ENCODE peak calls at places on chromosomes 12 and 14, in six cellular contexts. X, W, L, Q, I and S are unnamed samples.

GRCh38 chr12:71684081-71684480 is 1.8 kb upstream of the TMEM19 start:
- DNase-seq in W (no peak), X (no peak), Q (no peak), I (no peak), L (no peak), S (no peak)

GRCh38 chr12:2640709-2641108 is 154.1 kb upstream of the FKBP4 start:
- DNase-seq in L (peak), X (peak), Q (peak), W (no peak), I (peak), S (peak)

GRCh38 chr12:1830981-1831930 is 10.9 kb downstream of the LRTM2 start:
- DNase-seq in I (peak), L (peak), Q (no peak), X (no peak), W (peak), S (peak)

GRCh38 chr12:92107621-92108131 is 38.0 kb downstream of the BTG1 start:
- DNase-seq in L (no peak), Q (no peak), I (no peak), W (no peak), X (no peak), S (peak)

GRCh38 chr12:9364224-9365176 is 156.3 kb upstream of the PZP start:
- DNase-seq in I (peak), X (peak), W (no peak), Q (no peak), L (peak), S (no peak)

GRCh38 chr14:96559571-96559970 is 57.4 kb downstream of the PAPOLA start:
- DNase-seq in X (no peak), Q (no peak), W (no peak), L (no peak), I (no peak), S (no peak)

GRCh38 chr14:52602131-52602530 is 49.5 kb downstream of the GPR137C start:
- DNase-seq in X (no peak), W (no peak), I (no peak), Q (no peak), L (no peak), S (no peak)

GRCh38 chr12:27931390-27931789 is 41.1 kb downstream of the PTHLH start:
- DNase-seq in W (no peak), Q (no peak), X (no peak), L (peak), I (no peak), S (no peak)

GRCh38 chr12:109982211-109982610 is 14.0 kb downstream of the GIT2 start:
- DNase-seq in I (peak), W (no peak), X (no peak), Q (no peak), L (peak), S (no peak)

GRCh38 chr12:119992129-119992705 is 3.2 kb downstream of the BICDL1 start:
- DNase-seq in I (no peak), X (no peak), W (no peak), L (no peak), Q (no peak), S (no peak)

GRCh38 chr12:6057693-6058092 is 66.8 kb downstream of the VWF start:
- DNase-seq in Q (no peak), L (no peak), I (no peak), W (peak), X (no peak), S (no peak)

GRCh38 chr14:94337274-94337673 is 14.1 kb upstream of the SERPINA6 start:
- DNase-seq in W (no peak), L (peak), X (no peak), Q (no peak), I (peak), S (no peak)

GRCh38 chr14:33175951-33176350 is 237.3 kb downstream of the NPAS3 start:
- DNase-seq in I (no peak), Q (no peak), X (no peak), L (no peak), W (no peak), S (no peak)

GRCh38 chr12:83016226-83016835 is 329.6 kb downstream of the TMTC2 start:
- DNase-seq in X (peak), I (peak), Q (peak), L (peak), W (no peak), S (peak)

GRCh38 chr14:54792288-54792687 is 110.3 kb downstream of the GCH1 start:
- DNase-seq in I (no peak), Q (no peak), W (no peak), L (no peak), X (no peak), S (no peak)

GRCh38 chr12:121989266-121989950 is 32.3 kb upstream of the BCL7A start:
- DNase-seq in I (no peak), Q (no peak), L (no peak), W (no peak), X (no peak), S (no peak)

GRCh38 chr12:70920891-70921290 is 353 bp upstream of the PTPRR start:
- DNase-seq in W (no peak), L (no peak), Q (no peak), X (no peak), I (no peak), S (no peak)

GRCh38 chr14:102096569-102097188 is 9.8 kb upstream of the HSP90AA1 start:
- DNase-seq in I (peak), L (peak), X (peak), W (peak), Q (peak), S (peak)

GRCh38 chr14:71621966-71622365 is 310.3 kb upstream of the RGS6 start:
- DNase-seq in L (no peak), W (no peak), Q (no peak), I (no peak), X (no peak), S (no peak)

GRCh38 chr12:16939871-16940306 is 333.9 kb upstream of the LMO3 start:
- DNase-seq in I (peak), X (peak), Q (peak), L (peak), W (no peak), S (peak)